ENCODE peak calls at places on chromosomes 3 and 15, in nine cellular contexts. Q is Peyer's patch; E is naive thymus-derived CD8-positive, alpha-beta T cell; B is iris pigment epithelial cell; T is activated CD4-positive, alpha-beta T cell treated with anti-CD3 and anti-CD28 coated beads, Interleukin-2, amount 50 U/mL, for 24 hours; H is ovary; N is OCI-LY7; A is caudate nucleus; P is activated naive CD4-positive, alpha-beta T cell. V is an unnamed sample.

GRCh38 chr3:43243590-43244587 is 42.5 kb upstream of the SNRK start:
- DNase-seq in Q (no peak), E (no peak), B (no peak), T (no peak), H (no peak), N (no peak), A (no peak), P (no peak), V (no peak)

GRCh38 chr3:42608586-42608985 is 8.1 kb downstream of the NKTR start:
- DNase-seq in Q (no peak), E (no peak), B (peak; percentile 75), T (no peak), H (no peak), N (no peak), A (no peak), P (no peak), V (no peak)

GRCh38 chr3:77296527-77296926 is 256.6 kb downstream of the ROBO2 start:
- DNase-seq in Q (no peak), E (no peak), B (peak; percentile 47), T (no peak), H (no peak), N (no peak), A (no peak), P (no peak), V (no peak)

GRCh38 chr3:8421267-8421666 is 80.4 kb upstream of the LMCD1 start:
- DNase-seq in Q (no peak), E (no peak), B (no peak), T (no peak), H (no peak), N (peak; percentile 28), A (no peak), P (no peak), V (no peak)

GRCh38 chr3:46017720-46018119 is 9.6 kb downstream of the XCR1 start:
- DNase-seq in Q (no peak), E (no peak), B (peak; percentile 65), T (no peak), H (no peak), N (no peak), A (no peak), P (no peak), V (no peak)

GRCh38 chr3:66083096-66083960 is 44.6 kb upstream of the MAGI1 start:
- DNase-seq in Q (no peak), E (no peak), B (no peak), T (no peak), H (no peak), N (no peak), A (no peak), P (no peak), V (no peak)

GRCh38 chr15:100252359-100252758 is 89.4 kb downstream of the ADAMTS17 start:
- DNase-seq in Q (peak; percentile 36), E (no peak), B (no peak), T (no peak), H (no peak), N (no peak), A (no peak), P (no peak), V (no peak)

GRCh38 chr3:2452249-2452648 is 353.6 kb downstream of the CNTN4 start:
- DNase-seq in Q (no peak), E (no peak), B (no peak), T (no peak), H (no peak), N (no peak), A (no peak), P (no peak), V (no peak)

GRCh38 chr3:179179979-179180758 is 32.0 kb downstream of the PIK3CA start:
- DNase-seq in Q (no peak), E (no peak), B (peak; percentile 77), T (no peak), H (no peak), N (no peak), A (no peak), P (no peak), V (no peak)

GRCh38 chr3:149934524-149934923 is 36.2 kb downstream of the PFN2 start:
- DNase-seq in Q (no peak), E (no peak), B (peak; percentile 91), T (no peak), H (no peak), N (no peak), A (no peak), P (no peak), V (no peak)

GRCh38 chr3:13780432-13781173 is 99.3 kb downstream of the WNT7A start:
- DNase-seq in Q (peak; percentile 25), E (no peak), B (no peak), T (no peak), H (no peak), N (no peak), A (no peak), P (no peak), V (no peak)

GRCh38 chr3:195762249-195762585 is 41.4 kb downstream of the MUC20 start:
- DNase-seq in Q (no peak), E (no peak), B (no peak), T (no peak), H (no peak), N (no peak), A (no peak), P (no peak), V (no peak)

GRCh38 chr3:17352620-17353019 is 389.8 kb downstream of the TBC1D5 start:
- DNase-seq in Q (no peak), E (no peak), B (no peak), T (no peak), H (no peak), N (no peak), A (no peak), P (no peak), V (no peak)

GRCh38 chr15:90619939-90620338 is 90.2 kb downstream of the CRTC3 start:
- DNase-seq in Q (peak; percentile 26), E (no peak), B (no peak), T (no peak), H (no peak), N (no peak), A (no peak), P (no peak), V (no peak)

GRCh38 chr15:58070801-58071418 is 5.4 kb upstream of the ALDH1A2 start:
- DNase-seq in Q (peak; percentile 83), E (no peak), B (peak; percentile 57), T (no peak), H (peak; percentile 53), N (peak; percentile 31), A (peak; percentile 53), P (no peak), V (no peak)

GRCh38 chr3:169241575-169241927 is 422.0 kb downstream of the MECOM start:
- DNase-seq in Q (no peak), E (no peak), B (peak; percentile 87), T (no peak), H (no peak), N (no peak), A (no peak), P (no peak), V (no peak)

GRCh38 chr3:64053581-64053980 is 30.3 kb upstream of the PSMD6 start:
- DNase-seq in Q (no peak), E (no peak), B (no peak), T (no peak), H (no peak), N (no peak), A (no peak), P (no peak), V (no peak)

GRCh38 chr3:185397676-185398075 is 34.7 kb downstream of the MAP3K13 start:
- DNase-seq in Q (no peak), E (no peak), B (no peak), T (no peak), H (no peak), N (no peak), A (peak; percentile 45), P (no peak), V (no peak)

GRCh38 chr3:126370055-126370454 is 12.8 kb upstream of the KLF15 start:
- DNase-seq in Q (no peak), E (no peak), B (no peak), T (no peak), H (no peak), N (no peak), A (no peak), P (no peak), V (no peak)

GRCh38 chr3:184737641-184738518 is 26.0 kb upstream of the MAGEF1 start:
- DNase-seq in Q (peak; percentile 47), E (no peak), B (peak; percentile 78), T (no peak), H (no peak), N (no peak), A (no peak), P (no peak), V (no peak)

GRCh38 chr3:64717872-64718613 is 30.2 kb upstream of the ADAMTS9 start:
- DNase-seq in Q (no peak), E (no peak), B (no peak), T (no peak), H (no peak), N (no peak), A (no peak), P (no peak), V (no peak)

GRCh38 chr3:130539005-130539404 is 22.0 kb downstream of the COL6A6 start:
- DNase-seq in Q (peak; percentile 50), E (no peak), B (peak; percentile 30), T (no peak), H (no peak), N (peak; percentile 49), A (no peak), P (no peak), V (peak; percentile 47)

GRCh38 chr3:66991478-66991877 is 6.6 kb upstream of the KBTBD8 start:
- DNase-seq in Q (no peak), E (no peak), B (peak; percentile 97), T (no peak), H (no peak), N (no peak), A (no peak), P (no peak), V (no peak)

GRCh38 chr3:112132975-112133448 is at the start of gene GCSAM:
- DNase-seq in Q (peak; percentile 86), E (peak; percentile 66), B (no peak), T (no peak), H (no peak), N (peak; percentile 90), A (no peak), P (no peak), V (no peak)

GRCh38 chr3:61847784-61848462 is 286.6 kb downstream of the PTPRG start:
- DNase-seq in Q (peak; percentile 83), E (no peak), B (peak; percentile 37), T (no peak), H (peak; percentile 56), N (no peak), A (no peak), P (no peak), V (peak; percentile 35)

GRCh38 chr3:66038384-66038725 is 363 bp downstream of the MAGI1 start:
- DNase-seq in Q (peak; percentile 73), E (no peak), B (no peak), T (no peak), H (no peak), N (no peak), A (no peak), P (no peak), V (no peak)

V was measured in iPS DF 19.7.